ENCODE peak calls at places on chromosomes 11 and 22, in seven cellular contexts. F is HCT116; P is upper lobe of right lung; Q is fibroblast of lung; C is gastrocnemius medialis; L is CD8-positive, alpha-beta T cell; T is tibial artery. I is an unnamed sample.
A peak's percentile ranks its signal among the peaks of the same experiment; 100 is the strongest.

GRCh38 chr22:37982938-37983859 is 1.2 kb downstream of the SOX10 start:
- DNase-seq in F (no peak), P (no peak), Q (no peak), C (no peak), L (no peak), T (no peak), I (no peak)

GRCh38 chr11:18798941-18799469 is 7.4 kb upstream of the PTPN5 start:
- DNase-seq in F (no peak), P (no peak), Q (no peak), C (no peak), L (no peak), T (no peak), I (peak; percentile 84)

GRCh38 chr22:23581252-23581634 is 1.2 kb upstream of the IGLL1 start:
- DNase-seq in F (no peak), P (no peak), Q (no peak), C (no peak), L (no peak), T (no peak), I (no peak)

GRCh38 chr11:61467609-61468401 is 37.9 kb downstream of the SDHAF2 start:
- DNase-seq in F (no peak), P (no peak), Q (no peak), C (no peak), L (no peak), T (no peak), I (no peak)

GRCh38 chr22:50560034-50560433 is 2.7 kb downstream of the SYCE3 start:
- DNase-seq in F (no peak), P (no peak), Q (no peak), C (no peak), L (no peak), T (no peak), I (no peak)

GRCh38 chr11:44404323-44404705 is 94.4 kb upstream of the ALX4 start:
- DNase-seq in F (no peak), P (no peak), Q (no peak), C (no peak), L (no peak), T (no peak), I (no peak)

GRCh38 chr11:76824083-76824939 is 36.4 kb upstream of the ACER3 start:
- DNase-seq in F (peak; percentile 22), P (no peak), Q (peak; percentile 25), C (no peak), L (no peak), T (no peak), I (no peak)

GRCh38 chr11:44950036-44950624 is 553 bp downstream of the TP53I11 start:
- DNase-seq in F (no peak), P (peak; percentile 81), Q (no peak), C (no peak), L (peak; percentile 28), T (peak; percentile 34), I (no peak)

GRCh38 chr22:19632671-19633148 is 81.6 kb upstream of the SEPTIN5 start:
- DNase-seq in F (no peak), P (no peak), Q (peak; percentile 4), C (no peak), L (no peak), T (no peak), I (no peak)

GRCh38 chr11:129365816-129366215 is 9.8 kb upstream of the BARX2 start:
- DNase-seq in F (peak; percentile 51), P (no peak), Q (no peak), C (no peak), L (no peak), T (no peak), I (peak; percentile 54)

GRCh38 chr22:29152045-29152380 is 53.7 kb upstream of the EMID1 start:
- DNase-seq in F (no peak), P (peak; percentile 49), Q (no peak), C (no peak), L (no peak), T (no peak), I (no peak)

GRCh38 chr22:37710675-37711074 is 13.8 kb downstream of the TRIOBP start:
- DNase-seq in F (no peak), P (no peak), Q (no peak), C (no peak), L (no peak), T (no peak), I (no peak)

GRCh38 chr22:38207898-38208432 is 6.2 kb downstream of the MAFF start:
- DNase-seq in F (no peak), P (no peak), Q (no peak), C (no peak), L (no peak), T (no peak), I (no peak)

GRCh38 chr11:748007-748359 is 719 bp downstream of the TALDO1 start:
- DNase-seq in F (no peak), P (peak; percentile 74), Q (peak; percentile 34), C (no peak), L (no peak), T (no peak), I (no peak)
- H3K27ac ChIP-seq in F (peak overlapping the region; percentile 91), P (peak overlapping the region; percentile 94), Q (peak overlapping the region; percentile 65), C (peak overlapping the region; percentile 90), L (peak overlapping the region; percentile 11), T (peak overlapping the region; percentile 87), I (peak overlapping the region; percentile 73)

DNA sequence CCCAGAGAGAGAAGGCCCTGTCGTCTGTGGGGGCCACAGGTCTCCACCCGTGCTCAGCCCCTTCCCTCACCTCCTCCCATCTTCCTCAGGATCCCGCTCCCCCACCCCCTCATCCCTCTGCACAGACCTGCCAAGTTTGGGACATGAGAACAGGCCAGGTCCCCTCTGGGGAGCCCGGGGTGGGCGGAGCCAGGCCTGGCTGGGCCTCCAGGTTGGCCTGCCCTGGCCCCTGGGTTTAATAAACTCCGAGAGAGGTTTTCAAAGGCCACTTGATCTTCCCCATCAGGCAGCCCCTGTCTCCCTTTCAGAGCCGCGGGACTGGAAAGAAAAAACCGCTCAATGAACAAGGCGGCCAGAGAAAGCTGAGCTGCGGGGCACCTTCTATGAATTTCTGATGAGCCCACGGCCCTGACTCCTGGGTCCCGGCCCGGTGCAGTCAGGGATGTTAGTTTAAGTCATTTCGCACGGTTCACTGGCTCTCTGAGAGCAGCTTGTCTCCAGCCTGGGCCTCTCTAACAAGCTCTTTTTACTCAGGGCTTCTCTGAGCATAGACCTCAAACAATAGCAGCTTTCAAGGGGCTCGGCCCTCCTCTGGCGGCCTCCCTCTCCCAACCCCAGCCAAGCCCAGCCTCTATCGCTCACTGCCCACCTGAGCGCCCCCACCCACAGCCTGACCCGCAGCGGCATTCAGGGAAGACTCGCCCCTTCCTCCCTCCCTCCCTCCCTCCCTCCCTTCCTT is 64.8 kb downstream of the RPUSD4 start:
- DNase-seq in F (no peak), P (no peak), Q (no peak), C (no peak), L (no peak), T (no peak), I (no peak)
- H3K27ac ChIP-seq in F (no peak overlapping the region), P (no peak overlapping the region), Q (no peak overlapping the region), C (no peak overlapping the region), L (no peak overlapping the region), T (no peak overlapping the region), I (no peak overlapping the region)

DNA sequence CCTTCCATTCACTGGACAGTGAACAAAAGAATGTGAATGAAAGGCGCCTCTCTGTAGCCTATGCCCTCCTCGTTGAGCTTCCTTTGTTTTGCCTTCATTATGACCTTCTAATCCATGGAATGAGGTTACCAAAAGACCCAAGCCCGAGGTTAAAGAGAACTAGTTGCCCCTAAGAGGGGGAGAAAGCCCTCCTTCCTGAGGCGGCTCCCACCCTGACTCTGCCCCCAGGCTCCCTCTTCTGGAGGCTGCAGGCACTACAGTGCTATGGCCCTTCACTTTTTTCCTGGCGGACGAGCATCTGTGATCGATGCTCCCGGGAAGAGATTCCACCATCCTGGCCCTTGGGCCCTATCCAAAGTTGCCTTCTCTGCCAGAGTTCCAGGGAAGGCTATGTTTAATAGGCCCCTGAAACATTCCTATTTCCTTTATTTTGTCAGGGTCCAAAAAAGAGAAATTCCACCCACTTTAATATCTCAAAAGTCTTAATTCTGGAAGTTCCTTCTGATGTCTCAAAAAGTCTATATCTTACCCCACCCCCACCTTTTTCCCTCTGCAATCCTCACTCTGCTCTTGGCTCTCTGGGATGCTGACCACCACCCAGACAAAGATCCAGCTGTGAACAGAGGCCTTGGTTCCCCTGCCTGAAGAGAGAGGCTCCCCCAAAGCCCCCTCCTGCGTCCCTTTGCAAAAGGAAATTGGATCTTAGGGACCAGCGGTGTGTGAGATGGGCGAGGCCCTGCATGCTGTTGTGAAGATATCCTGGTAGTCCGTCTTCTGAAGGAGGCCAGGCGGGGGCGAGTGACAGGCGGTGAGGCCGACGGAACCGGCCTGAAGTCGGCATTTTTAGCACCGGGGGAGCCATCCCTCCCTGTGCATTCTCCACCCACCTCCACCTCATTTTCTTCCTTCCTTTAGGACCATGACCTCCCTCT is 147.1 kb downstream of the FEZ1 start:
- DNase-seq in F (no peak), P (peak; percentile 72), Q (peak; percentile 23), C (no peak), L (no peak), T (peak; percentile 51), I (no peak)
- H3K27ac ChIP-seq in F (no peak overlapping the region), P (peak overlapping the region; percentile 18), Q (no peak overlapping the region), C (no peak overlapping the region), L (no peak overlapping the region), T (no peak overlapping the region), I (no peak overlapping the region)

GRCh38 chr11:41497974-41498373 is 38.5 kb upstream of the LRRC4C start:
- DNase-seq in F (no peak), P (no peak), Q (peak; percentile 77), C (no peak), L (no peak), T (no peak), I (no peak)
- H3K27ac ChIP-seq in F (no peak overlapping the region), P (no peak overlapping the region), Q (no peak overlapping the region), C (no peak overlapping the region), L (no peak overlapping the region), T (no peak overlapping the region), I (no peak overlapping the region)

I was measured in epithelial cell of prostate.